ENCODE peak calls at places on chromosomes 2 and 18, in six cellular contexts. W is upper lobe of right lung, E is AG09309, S is astrocyte of the spinal cord, V is epithelial cell of esophagus, B is kidney epithelial cell. Y is an unnamed sample.

GRCh38 chr2:144642106-144642505 is 122.2 kb upstream of the ZEB2 start:
- DNase-seq in B (peak), E (no peak), S (no peak), V (no peak), W (no peak), Y (peak)

GRCh38 chr2:8685697-8686358 is 4.0 kb downstream of the ID2 start:
- DNase-seq in W (peak), B (no peak), E (no peak), V (peak), S (peak), Y (no peak)

GRCh38 chr2:161586517-161587167 is 37.6 kb upstream of the SLC4A10 start:
- DNase-seq in V (peak), W (no peak), S (peak), B (no peak), E (peak), Y (no peak)

GRCh38 chr2:216388046-216388884 is 16.0 kb upstream of the MARCHF4 start:
- DNase-seq in V (no peak), W (no peak), S (no peak), E (no peak), B (no peak), Y (no peak)

GRCh38 chr2:55869637-55870325 is 53.8 kb downstream of the EFEMP1 start:
- DNase-seq in B (no peak), E (peak), S (peak), V (no peak), W (no peak), Y (no peak)

GRCh38 chr2:102892693-102893290 is 131.0 kb downstream of the TMEM182 start:
- DNase-seq in S (no peak), W (no peak), B (no peak), E (no peak), V (no peak), Y (no peak)

GRCh38 chr2:238097988-238098853 is 1.9 kb upstream of the ESPNL start:
- DNase-seq in B (peak), E (no peak), W (peak), S (peak), V (peak), Y (no peak)

GRCh38 chr2:199973703-199974102 is 18.3 kb downstream of the MAIP1 start:
- DNase-seq in W (no peak), S (peak), E (no peak), V (peak), B (no peak), Y (no peak)

GRCh38 chr2:23801396-23801795 is 125.5 kb downstream of the ATAD2B start:
- DNase-seq in S (no peak), E (peak), B (no peak), W (no peak), V (peak), Y (no peak)

GRCh38 chr2:200913654-200914053 is 24.5 kb downstream of the NIF3L1 start:
- DNase-seq in V (peak), B (no peak), W (no peak), E (peak), S (peak), Y (no peak)

GRCh38 chr2:149050188-149050587 is 11.7 kb downstream of the LYPD6B start:
- DNase-seq in E (peak), V (no peak), S (no peak), W (no peak), B (no peak), Y (no peak)

GRCh38 chr18:25974630-25975077 is 115.8 kb downstream of the SS18 start:
- DNase-seq in E (no peak), V (no peak), W (no peak), S (no peak), B (no peak), Y (no peak)

GRCh38 chr2:217622205-217622621 is 380.6 kb downstream of the TNS1 start:
- DNase-seq in B (peak), S (peak), E (no peak), V (no peak), W (no peak), Y (no peak)

GRCh38 chr18:26185267-26185666 is 41.0 kb upstream of the TAF4B start:
- DNase-seq in W (no peak), B (no peak), V (peak), S (no peak), E (no peak), Y (no peak)

GRCh38 chr18:499351-500229 is 911 bp downstream of the COLEC12 start:
- DNase-seq in E (peak), S (peak), W (peak), V (no peak), B (peak), Y (no peak)

GRCh38 chr2:195649629-195650190 is 7.3 kb upstream of the SLC39A10 start:
- DNase-seq in W (no peak), B (no peak), S (no peak), E (no peak), V (no peak), Y (no peak)

GRCh38 chr2:72153026-72153791 is 5.5 kb upstream of the CYP26B1 start:
- DNase-seq in E (no peak), B (no peak), S (no peak), W (peak), V (no peak), Y (no peak)

GRCh38 chr2:1701020-1701419 is 43.3 kb downstream of the PXDN start:
- DNase-seq in B (no peak), W (no peak), E (no peak), V (no peak), S (no peak), Y (no peak)

GRCh38 chr2:236565879-236566402 is 3.7 kb upstream of the ACKR3 start:
- DNase-seq in B (no peak), E (no peak), W (no peak), V (no peak), S (no peak), Y (no peak)

GRCh38 chr2:239381709-239382134 is 19.1 kb downstream of the HDAC4 start:
- DNase-seq in S (no peak), W (no peak), E (no peak), V (no peak), B (no peak), Y (no peak)

GRCh38 chr2:200042944-200043343 is 87.6 kb downstream of the MAIP1 start:
- DNase-seq in V (no peak), W (no peak), S (peak), E (no peak), B (no peak), Y (no peak)

GRCh38 chr18:70121842-70122241 is 83.6 kb downstream of the RTTN start:
- DNase-seq in W (no peak), V (no peak), E (no peak), B (no peak), S (no peak), Y (no peak)

GRCh38 chr18:76213996-76214395 is 281.0 kb downstream of the ZNF516 start:
- DNase-seq in W (no peak), B (no peak), V (no peak), S (no peak), E (no peak), Y (no peak)

GRCh38 chr2:9536504-9536903 is 19.1 kb downstream of the ADAM17 start:
- DNase-seq in E (no peak), W (no peak), B (no peak), V (no peak), S (no peak), Y (no peak)

GRCh38 chr18:78979058-78979680 is 449 bp upstream of the SALL3 start:
- DNase-seq in B (no peak), W (no peak), S (no peak), V (no peak), E (no peak), Y (no peak)

GRCh38 chr2:240985881-240986786 is 12.3 kb upstream of the SNED1 start:
- DNase-seq in V (no peak), E (no peak), S (no peak), W (no peak), B (no peak), Y (no peak)

GRCh38 chr2:217367464-217367863 is 507.6 kb upstream of the TNP1 start:
- DNase-seq in S (peak), V (peak), E (no peak), W (no peak), B (peak), Y (peak)

GRCh38 chr2:160269365-160269764 is 69.3 kb upstream of the ITGB6 start:
- DNase-seq in B (no peak), S (no peak), W (no peak), E (no peak), V (no peak), Y (no peak)

GRCh38 chr2:160270571-160271113 is 70.6 kb upstream of the ITGB6 start:
- DNase-seq in E (no peak), B (no peak), W (peak), S (no peak), V (peak), Y (no peak)

GRCh38 chr2:160269803-160270570 is 69.9 kb upstream of the ITGB6 start:
- DNase-seq in E (peak), S (peak), V (peak), W (peak), B (no peak), Y (no peak)

GRCh38 chr2:160268382-160268781 is 68.3 kb upstream of the ITGB6 start:
- DNase-seq in E (no peak), S (no peak), B (no peak), W (no peak), V (no peak), Y (no peak)

DNA sequence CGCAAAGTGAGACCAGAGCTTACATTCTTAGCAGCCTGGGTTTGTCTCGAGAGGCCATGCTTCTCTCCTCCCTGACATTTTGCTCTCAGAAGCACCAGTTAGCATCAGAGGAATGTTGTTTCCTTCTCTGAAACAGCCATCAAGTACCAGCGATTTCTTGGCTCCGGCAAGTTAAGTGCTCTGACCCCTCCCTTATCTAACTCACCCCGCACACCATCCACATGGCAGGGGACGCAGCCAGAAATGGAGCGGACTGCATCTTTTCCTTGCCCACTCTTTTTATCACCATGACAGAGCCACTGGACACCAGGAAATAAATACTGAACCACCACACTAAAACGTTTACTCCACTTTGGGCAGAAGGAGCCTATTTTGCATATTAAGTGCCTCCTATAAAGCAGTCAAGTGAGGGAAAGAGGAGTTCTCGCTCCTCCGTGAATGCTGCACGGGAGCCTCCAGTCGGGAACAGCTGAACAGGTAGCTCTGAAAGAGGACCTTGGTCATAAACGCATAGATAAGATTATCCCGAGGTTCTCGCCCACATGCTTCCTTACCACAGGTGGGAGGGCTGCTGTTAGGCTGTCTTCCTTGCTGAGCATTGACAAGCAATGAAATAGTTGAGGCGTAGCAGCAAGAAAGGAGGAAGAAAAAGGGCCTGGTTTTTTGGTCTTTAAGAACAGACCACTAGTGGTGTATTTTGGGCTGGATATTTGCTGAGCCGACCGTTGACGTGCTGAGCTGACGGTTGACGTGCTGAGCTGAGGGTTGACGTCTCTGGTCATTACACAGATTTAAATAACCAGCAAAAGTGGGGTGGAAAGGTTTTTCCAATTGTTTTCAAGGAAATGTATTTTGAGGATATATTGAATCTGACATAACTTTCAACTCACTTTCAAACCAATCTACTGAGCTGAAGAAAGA is 71.4 kb upstream of the ITGB6 start:
- DNase-seq in B (no peak), S (no peak), W (peak), E (no peak), V (no peak), Y (no peak)
- H3K4me3 ChIP-seq in B (no peak), S (no peak), W (peak), E (no peak), V (no peak), Y (no peak)

DNA sequence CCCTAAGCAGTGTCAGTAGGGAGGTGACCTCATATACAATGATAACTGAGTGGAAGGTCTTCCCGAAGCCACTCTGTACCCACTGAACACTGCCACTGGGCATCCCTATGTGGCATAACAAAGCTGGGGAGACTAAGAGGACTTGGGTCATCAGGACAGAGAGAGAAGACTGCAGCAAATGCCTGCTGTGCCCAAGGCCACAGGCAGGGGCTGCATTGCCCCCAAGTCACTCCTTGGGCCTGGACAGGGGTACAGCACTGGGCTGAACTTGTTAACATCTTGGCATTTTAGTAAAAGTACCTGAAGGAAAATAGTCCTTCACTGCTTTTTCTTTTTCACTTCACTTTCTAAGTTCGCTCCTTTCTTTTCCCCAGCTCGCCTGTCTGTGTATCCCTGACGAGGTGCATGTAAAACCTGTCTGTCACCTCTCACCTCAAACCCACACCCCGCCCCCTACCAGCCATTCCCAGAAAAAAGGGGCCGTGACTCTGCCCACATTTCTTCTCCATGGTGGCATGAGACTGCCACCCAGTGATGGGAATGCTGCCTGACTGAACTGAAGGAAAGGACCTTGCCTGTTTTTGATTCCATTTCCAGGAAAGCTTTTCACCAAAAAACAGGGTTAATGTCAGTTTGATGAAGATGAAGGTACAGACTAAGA is 62.9 kb downstream of the MTHFD2 start:
- DNase-seq in W (no peak), B (no peak), E (no peak), S (peak), V (peak), Y (no peak)
- TF ChIP-seq CTCF in W (peak), B (peak), E (peak), S (peak), V (peak), Y (peak)

GRCh38 chr18:35497006-35497333 is 790 bp downstream of the INO80C start:
- DNase-seq in V (peak), B (no peak), W (no peak), E (no peak), S (peak), Y (peak)
- H3K4me3 ChIP-seq in V (peak), B (peak), W (peak), E (peak), S (peak), Y (peak)

DNA sequence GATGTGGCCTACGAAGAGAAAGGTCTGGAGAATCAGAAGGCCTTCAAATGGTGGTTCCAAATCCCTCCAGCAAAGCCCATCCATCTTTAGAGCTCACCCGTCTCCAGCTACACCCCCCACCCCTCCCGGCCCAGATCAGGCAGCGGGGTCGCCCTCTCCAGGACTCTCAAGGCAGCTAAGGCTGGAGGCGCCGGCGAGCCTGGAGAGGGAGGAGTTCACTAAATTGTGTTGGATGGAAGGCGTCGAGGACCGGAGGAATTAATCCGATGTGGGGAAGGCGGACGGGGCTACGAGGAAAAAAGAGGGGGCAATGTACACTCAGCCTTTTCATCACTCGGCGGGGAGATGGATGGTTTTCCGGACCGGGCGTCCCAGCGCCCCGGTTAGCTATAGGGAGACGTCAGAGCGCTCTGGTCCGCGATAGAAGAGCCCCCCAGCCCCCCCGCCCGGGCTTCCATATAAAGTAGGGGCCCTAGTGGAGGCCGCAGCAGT is at the start of gene GRP:
- DNase-seq in W (no peak), V (no peak), S (no peak), E (no peak), B (no peak), Y (no peak)
- TF ChIP-seq CTCF in W (no peak), V (no peak), S (no peak), E (no peak), B (no peak), Y (no peak)

DNA sequence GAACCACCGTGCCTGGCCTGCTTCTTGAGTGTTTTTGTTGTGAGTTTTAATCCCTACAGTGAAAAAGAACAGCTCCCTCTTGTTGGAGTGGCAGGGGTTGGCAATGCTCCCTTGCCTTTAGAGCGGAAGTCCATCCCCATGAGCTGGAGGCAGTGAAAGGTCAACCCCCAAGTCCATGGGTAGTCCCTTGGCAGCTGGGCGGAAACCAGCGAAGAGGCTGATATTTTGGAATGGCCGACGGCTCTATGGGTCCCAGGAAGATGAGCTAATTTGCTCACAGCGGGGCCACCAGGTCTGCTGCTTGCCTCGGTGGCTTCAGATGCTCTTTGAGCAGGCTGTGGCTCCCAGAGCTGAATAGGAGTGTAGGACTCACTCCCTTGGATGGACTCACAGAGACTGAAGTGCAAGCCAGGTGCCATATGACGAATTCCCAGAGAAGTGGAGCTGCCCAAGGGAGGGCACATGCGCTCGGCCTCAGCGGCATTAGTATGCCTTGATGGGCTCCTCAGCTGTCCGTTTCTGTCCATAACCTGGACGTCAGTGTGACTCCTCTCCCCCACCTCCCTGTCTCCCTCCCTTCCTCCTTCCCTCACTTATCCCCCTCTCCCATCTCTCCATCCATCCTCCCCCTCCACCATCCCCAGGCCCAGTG is 25.4 kb upstream of the RHOB start:
- DNase-seq in B (no peak), W (no peak), S (no peak), E (no peak), V (no peak), Y (no peak)
- H3K4me3 ChIP-seq in B (no peak), W (no peak), S (no peak), E (no peak), V (no peak), Y (no peak)

DNA sequence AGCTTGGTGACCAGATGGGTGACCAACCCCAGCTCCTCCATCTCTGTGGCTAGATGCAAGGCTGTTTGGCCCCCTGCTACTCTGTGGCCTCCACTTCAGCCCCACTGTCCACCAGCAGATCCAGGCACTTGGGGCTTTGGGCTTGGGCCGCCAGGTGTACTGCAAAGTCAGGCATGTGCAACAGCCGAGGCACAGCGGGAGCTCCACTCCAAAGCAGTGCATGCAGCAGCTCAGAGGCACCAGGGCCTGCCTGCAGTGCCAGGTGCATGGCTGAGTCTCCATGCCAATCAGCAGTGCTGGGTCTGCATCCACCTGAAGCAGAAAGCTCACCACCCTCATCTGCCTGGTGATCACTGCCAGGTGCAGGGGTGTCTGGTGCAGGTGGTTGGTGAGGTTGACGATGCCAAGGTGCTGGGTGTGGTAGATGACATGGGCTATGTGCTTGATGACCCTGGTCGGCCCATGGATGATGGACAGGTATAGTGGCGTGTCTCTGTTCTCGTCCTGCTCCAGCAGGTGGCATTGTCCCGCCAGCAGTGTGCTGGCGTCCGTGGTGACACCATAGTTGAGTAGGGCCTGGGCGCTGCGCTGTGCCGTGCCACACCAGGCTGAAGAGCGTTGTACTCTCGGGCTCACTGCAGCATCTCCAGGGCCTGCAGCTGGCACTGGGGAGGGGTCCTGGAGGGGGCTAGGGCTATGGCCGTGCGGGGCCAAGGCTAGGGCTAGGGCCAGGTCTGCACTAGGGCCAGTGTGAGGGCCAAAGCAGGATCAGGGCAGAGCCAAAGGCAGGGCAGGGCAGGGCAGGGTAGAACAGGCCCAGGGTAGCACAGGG is 1.0 kb upstream of the ANKRD62 start:
- DNase-seq in V (peak), E (no peak), W (no peak), B (no peak), S (no peak), Y (no peak)
- TF ChIP-seq CTCF in V (peak), E (no peak), W (no peak), B (peak), S (no peak), Y (peak)

GRCh38 chr2:176637134-176637496 is 367.9 kb downstream of the MTX2 start:
- DNase-seq in E (no peak), B (no peak), W (no peak), S (no peak), V (no peak), Y (no peak)
- H3K4me3 ChIP-seq in E (peak), B (peak), W (peak), S (peak), V (peak), Y (peak)

Y was measured in epithelial cell of proximal tubule.